ENCODE peak calls at places on chromosomes 6 and 20, in nine cellular contexts. V is spleen, G is left ventricle myocardium inferior, H is body of pancreas, C is cardiac muscle cell, N is adrenal gland, F is lung, S is osteoblast, Q is psoas muscle. K is an unnamed sample.
A peak's percentile ranks its signal among the peaks of the same experiment; 100 is the strongest.

GRCh38 chr20:47502271-47502730 is 614 bp downstream of the NCOA3 start:
- DNase-seq in V (no peak), G (peak; percentile 29), H (peak; percentile 23), C (peak; percentile 21), N (peak; percentile 48), F (no peak), S (peak; percentile 88), Q (peak; percentile 17), K (no peak)

GRCh38 chr6:167730441-167730840 is 96.3 kb upstream of the AFDN start:
- DNase-seq in V (peak; percentile 41), G (no peak), H (no peak), C (no peak), N (no peak), F (no peak), S (no peak), Q (no peak), K (no peak)

GRCh38 chr20:41133709-41134361 is 3.5 kb upstream of the PLCG1 start:
- DNase-seq in V (no peak), G (no peak), H (no peak), C (no peak), N (no peak), F (no peak), S (peak; percentile 88), Q (no peak), K (no peak)

GRCh38 chr6:16049178-16049577 is 79.7 kb upstream of the MYLIP start:
- DNase-seq in V (no peak), G (no peak), H (no peak), C (peak; percentile 33), N (no peak), F (no peak), S (no peak), Q (no peak), K (no peak)

GRCh38 chr20:9130407-9130995 is 61.6 kb downstream of the PLCB4 start:
- DNase-seq in V (no peak), G (no peak), H (no peak), C (peak; percentile 18), N (no peak), F (no peak), S (peak; percentile 2), Q (no peak), K (no peak)

GRCh38 chr20:8601542-8601912 is 467.4 kb upstream of the PLCB4 start:
- DNase-seq in V (no peak), G (no peak), H (peak; percentile 34), C (no peak), N (no peak), F (no peak), S (no peak), Q (no peak), K (no peak)

GRCh38 chr6:132445201-132445951 is 44.1 kb upstream of the MOXD1 start:
- DNase-seq in V (no peak), G (no peak), H (no peak), C (peak; percentile 74), N (no peak), F (no peak), S (peak; percentile 75), Q (no peak), K (no peak)

GRCh38 chr6:14730654-14731053 is 515.2 kb upstream of the JARID2 start:
- DNase-seq in V (no peak), G (no peak), H (no peak), C (no peak), N (no peak), F (no peak), S (no peak), Q (no peak), K (no peak)

GRCh38 chr6:98828210-98828798 is 6.1 kb upstream of the POU3F2 start:
- DNase-seq in V (no peak), G (no peak), H (no peak), C (no peak), N (no peak), F (no peak), S (peak; percentile 82), Q (no peak), K (no peak)

GRCh38 chr20:60812561-60812960 is 439.5 kb upstream of the CDH4 start:
- DNase-seq in V (no peak), G (no peak), H (no peak), C (no peak), N (no peak), F (no peak), S (no peak), Q (no peak), K (no peak)

GRCh38 chr6:45474376-45474775 is 96.6 kb upstream of the SUPT3H start:
- DNase-seq in V (no peak), G (no peak), H (no peak), C (no peak), N (no peak), F (no peak), S (no peak), Q (no peak), K (no peak)

GRCh38 chr6:156969233-156969632 is 192.1 kb downstream of the ARID1B start:
- DNase-seq in V (no peak), G (no peak), H (no peak), C (no peak), N (no peak), F (no peak), S (no peak), Q (no peak), K (no peak)

GRCh38 chr20:32537657-32538525 is 47.2 kb downstream of the NOL4L start:
- DNase-seq in V (peak; percentile 83), G (no peak), H (no peak), C (peak; percentile 26), N (no peak), F (no peak), S (no peak), Q (no peak), K (no peak)

GRCh38 chr6:136586295-136586694 is 36.1 kb upstream of the MAP7 start:
- DNase-seq in V (no peak), G (no peak), H (no peak), C (peak; percentile 88), N (no peak), F (no peak), S (peak; percentile 49), Q (no peak), K (no peak)

GRCh38 chr6:113651120-113651519 is 206.0 kb upstream of the MARCKS start:
- DNase-seq in V (no peak), G (peak; percentile 62), H (no peak), C (no peak), N (no peak), F (no peak), S (no peak), Q (no peak), K (no peak)

GRCh38 chr20:49742948-49743347 is 29.3 kb upstream of the B4GALT5 start:
- DNase-seq in V (no peak), G (no peak), H (no peak), C (no peak), N (no peak), F (no peak), S (no peak), Q (no peak), K (no peak)

GRCh38 chr20:8853805-8854338 is 215.0 kb upstream of the PLCB4 start:
- DNase-seq in V (no peak), G (no peak), H (peak; percentile 54), C (peak; percentile 91), N (peak; percentile 29), F (no peak), S (peak; percentile 65), Q (no peak), K (no peak)

GRCh38 chr6:71375676-71376075 is 87.1 kb downstream of the OGFRL1 start:
- DNase-seq in V (no peak), G (no peak), H (peak; percentile 65), C (no peak), N (no peak), F (no peak), S (no peak), Q (no peak), K (no peak)

GRCh38 chr6:119209452-119210205 is 131.2 kb upstream of the FAM184A start:
- DNase-seq in V (no peak), G (no peak), H (no peak), C (peak; percentile 31), N (no peak), F (no peak), S (no peak), Q (no peak), K (no peak)

GRCh38 chr6:62891065-62891647 is 320.1 kb upstream of the FKBP1C start:
- DNase-seq in V (no peak), G (no peak), H (no peak), C (no peak), N (no peak), F (no peak), S (no peak), Q (no peak), K (no peak)

GRCh38 chr20:43979576-43979975 is 64.9 kb downstream of the TOX2 start:
- DNase-seq in V (no peak), G (no peak), H (no peak), C (no peak), N (no peak), F (no peak), S (no peak), Q (no peak), K (no peak)

GRCh38 chr20:37361336-37361735 is 15.4 kb downstream of the SRC start:
- DNase-seq in V (peak; percentile 66), G (no peak), H (no peak), C (no peak), N (no peak), F (no peak), S (peak; percentile 44), Q (no peak), K (no peak)

GRCh38 chr6:127855542-127856159 is 45.2 kb downstream of the THEMIS start:
- DNase-seq in V (no peak), G (no peak), H (peak; percentile 8), C (peak; percentile 61), N (no peak), F (no peak), S (peak; percentile 2), Q (no peak), K (no peak)
- TF ChIP-seq CTCF in V (no peak), G (peak; percentile 50), H (no peak), C (peak; percentile 63), N (peak; percentile 37), F (no peak), S (peak; percentile 71), Q (peak; percentile 34), K (peak; percentile 37)

GRCh38 chr6:10535198-10535597 is 14.0 kb downstream of the GCNT2 start:
- DNase-seq in V (no peak), G (no peak), H (no peak), C (no peak), N (no peak), F (no peak), S (peak; percentile 26), Q (no peak), K (no peak)
- H3K36me3 ChIP-seq in V (no peaks in the 10 kb centered on the region), G (no peaks in the 10 kb centered on the region), H (no peaks in the 10 kb centered on the region), C (no peaks in the 10 kb centered on the region), N (no peaks in the 10 kb centered on the region), F (no peaks in the 10 kb centered on the region), S (no peaks in the 10 kb centered on the region), Q (no peaks in the 10 kb centered on the region), K (no peaks in the 10 kb centered on the region)

GRCh38 chr20:3686867-3687321 is 5.1 kb upstream of the ADAM33 start:
- DNase-seq in V (no peak), G (peak; percentile 83), H (peak; percentile 67), C (peak; percentile 95), N (peak; percentile 59), F (peak; percentile 58), S (peak; percentile 100), Q (peak; percentile 88), K (peak; percentile 83)
- TF ChIP-seq CTCF in V (no peak), G (no peak), H (no peak), C (peak; percentile 8), N (no peak), F (no peak), S (no peak), Q (no peak), K (no peak)

DNA sequence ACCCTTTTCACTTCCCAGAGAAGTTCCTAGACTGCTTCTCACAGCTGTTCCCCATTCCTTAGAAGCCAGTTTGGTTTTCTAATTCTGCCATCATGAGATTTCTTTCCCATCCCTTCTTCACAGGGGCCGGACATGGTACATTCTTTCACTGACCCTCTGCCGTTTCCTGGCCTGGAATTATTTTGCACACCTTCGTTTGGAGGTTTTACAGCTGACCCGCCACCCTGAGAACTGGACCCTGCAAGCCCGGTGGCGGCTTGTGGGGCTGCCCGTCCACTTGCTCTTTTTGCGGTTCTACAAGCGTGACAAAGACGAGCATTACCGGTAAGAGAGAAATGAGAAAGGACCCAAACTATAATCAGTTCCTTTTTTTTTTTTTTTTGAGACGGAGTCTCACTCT is 4.2 kb downstream of the C6orf136 start:
- DNase-seq in V (no peak), G (no peak), H (no peak), C (no peak), N (no peak), F (no peak), S (peak; percentile 38), Q (no peak), K (no peak)
- H3K36me3 ChIP-seq in V (peaks cover 67% of the 10 kb centered on the region), G (peaks cover 68% of the 10 kb centered on the region), H (peaks cover 6% of the 10 kb centered on the region), C (peaks cover 49% of the 10 kb centered on the region), N (peaks cover 55% of the 10 kb centered on the region), F (peaks cover 45% of the 10 kb centered on the region), S (peaks cover 51% of the 10 kb centered on the region), Q (peaks cover 4% of the 10 kb centered on the region), K (peaks cover 48% of the 10 kb centered on the region)

K was measured in thoracic aorta.